ENCODE peak calls at places on chromosomes 6 and 20, in eight cellular contexts. W, Y, I, B, E, N, S and G are unnamed samples.

GRCh38 chr6:27871919-27872633 is 40.1 kb downstream of the OR2B2 start:
- DNase-seq in W (no peak), Y (peak; percentile 64), I (no peak), B (no peak), E (peak; percentile 95), N (peak; percentile 80), S (no peak), G (peak; percentile 79)

GRCh38 chr6:28770732-28771131 is 153.1 kb downstream of the TRIM27 start:
- DNase-seq in W (no peak), Y (no peak), I (no peak), B (no peak), E (no peak), N (no peak), S (no peak), G (no peak)

GRCh38 chr20:49534314-49534713 is 33.6 kb downstream of the PTGIS start:
- DNase-seq in W (peak; percentile 56), Y (peak; percentile 79), I (peak; percentile 75), B (no peak), E (peak; percentile 21), N (no peak), S (peak; percentile 68), G (peak; percentile 45)

GRCh38 chr6:37698264-37699137 is 818 bp upstream of the MDGA1 start:
- DNase-seq in W (no peak), Y (peak; percentile 55), I (peak; percentile 63), B (no peak), E (no peak), N (no peak), S (peak; percentile 65), G (no peak)

GRCh38 chr20:11687546-11688292 is 230.0 kb upstream of the BTBD3 start:
- DNase-seq in W (no peak), Y (no peak), I (no peak), B (no peak), E (no peak), N (no peak), S (no peak), G (peak; percentile 54)

GRCh38 chr6:164753517-164753916 is 555.9 kb downstream of the C6orf118 start:
- DNase-seq in W (no peak), Y (no peak), I (no peak), B (no peak), E (peak; percentile 6), N (no peak), S (no peak), G (peak; percentile 89)

GRCh38 chr6:158040804-158041347 is 59.2 kb downstream of the SYNJ2 start:
- DNase-seq in W (no peak), Y (no peak), I (no peak), B (peak; percentile 69), E (no peak), N (peak; percentile 57), S (no peak), G (no peak)

GRCh38 chr6:44935693-44936300 is 392.3 kb upstream of the RUNX2 start:
- DNase-seq in W (no peak), Y (no peak), I (no peak), B (no peak), E (no peak), N (no peak), S (no peak), G (no peak)

GRCh38 chr6:22112490-22112889 is 184.3 kb downstream of the PRL start:
- DNase-seq in W (peak; percentile 54), Y (no peak), I (no peak), B (no peak), E (no peak), N (no peak), S (no peak), G (no peak)

GRCh38 chr6:27966044-27966443 is 9.0 kb downstream of the OR2B6 start:
- DNase-seq in W (no peak), Y (no peak), I (no peak), B (no peak), E (no peak), N (no peak), S (no peak), G (no peak)

GRCh38 chr6:46773201-46773855 is 19.9 kb upstream of the MEP1A start:
- DNase-seq in W (no peak), Y (no peak), I (no peak), B (no peak), E (no peak), N (no peak), S (no peak), G (no peak)